ENCODE peak calls at places on chromosomes 5 and 9, in ten cellular contexts. Y is HFFc6; G is HCT116; P is lower lobe of right lung; Z is WTC11; F is activated CD8-positive, alpha-beta T cell treated with anti-CD3 and anti-CD28 coated beads for 36 hours; J is astrocyte of the spinal cord; O is GM12864; I is fibroblast of pulmonary artery; E is AG09319. R is an unnamed sample.

GRCh38 chr5:170907758-170908157 is 45.9 kb downstream of the RANBP17 start:
- DNase-seq in O (no peak), P (no peak), Z (no peak), F (no peak), E (no peak), G (peak; percentile 10), I (peak; percentile 56), Y (peak; percentile 83), J (peak; percentile 87), R (no peak)

GRCh38 chr5:123265551-123265950 is 157.7 kb downstream of the CEP120 start:
- DNase-seq in O (no peak), Z (no peak), Y (no peak), F (no peak), I (peak; percentile 14), J (peak; percentile 13), E (no peak), G (no peak), P (no peak), R (no peak)

GRCh38 chr5:77781076-77781475 is 4.9 kb upstream of the TBCA start:
- DNase-seq in P (no peak), Y (no peak), Z (no peak), E (no peak), I (no peak), F (no peak), O (no peak), J (no peak), G (no peak), R (no peak)

GRCh38 chr9:25121811-25122210 is 556.4 kb downstream of the TUSC1 start:
- DNase-seq in J (no peak), P (no peak), I (no peak), O (no peak), F (no peak), Y (no peak), Z (no peak), E (no peak), G (no peak), R (no peak)

GRCh38 chr9:89969156-89969566 is 364.3 kb downstream of the GADD45G start:
- DNase-seq in F (peak; percentile 31), G (no peak), Y (no peak), J (no peak), O (no peak), E (no peak), I (no peak), Z (no peak), P (no peak), R (peak; percentile 45)

GRCh38 chr5:124436294-124436693 is 310.1 kb downstream of the ZNF608 start:
- DNase-seq in O (no peak), J (peak; percentile 48), Z (no peak), F (no peak), P (no peak), E (no peak), G (no peak), I (peak; percentile 14), Y (no peak), R (no peak)

GRCh38 chr5:169861934-169862333 is 118.4 kb downstream of the INSYN2B start:
- DNase-seq in G (no peak), I (peak; percentile 71), P (no peak), O (no peak), E (peak; percentile 43), Y (peak; percentile 87), F (no peak), J (peak; percentile 83), Z (no peak), R (no peak)

GRCh38 chr5:62460578-62460983 is 48.0 kb downstream of the IPO11 start:
- DNase-seq in F (no peak), P (no peak), G (no peak), Z (no peak), I (peak; percentile 80), E (peak; percentile 24), J (peak; percentile 66), Y (peak; percentile 58), O (peak; percentile 12), R (peak; percentile 38)

GRCh38 chr9:127751269-127752054 is 16.4 kb upstream of the TOR2A start:
- DNase-seq in P (no peak), I (peak; percentile 42), F (peak; percentile 33), G (no peak), Y (no peak), Z (peak; percentile 73), E (no peak), J (peak; percentile 29), O (no peak), R (no peak)

GRCh38 chr5:142475102-142475501 is 150.3 kb upstream of the SPRY4 start:
- DNase-seq in F (no peak), E (no peak), Y (peak; percentile 20), J (no peak), O (no peak), I (no peak), Z (peak; percentile 20), P (no peak), G (no peak), R (no peak)

GRCh38 chr9:19136129-19136528 is 8.8 kb upstream of the PLIN2 start:
- DNase-seq in F (no peak), J (no peak), I (no peak), Y (no peak), O (no peak), G (no peak), Z (no peak), E (no peak), P (no peak), R (no peak)
- TF ChIP-seq CTCF in F (no peak), J (no peak), I (no peak), Y (no peak), O (no peak), G (no peak), Z (no peak), E (no peak), P (no peak), R (no peak)

GRCh38 chr5:32057157-32058096 is 116.7 kb downstream of the GOLPH3 start:
- DNase-seq in J (no peak), P (no peak), G (peak; percentile 15), I (peak; percentile 45), E (no peak), O (no peak), Y (no peak), F (no peak), Z (no peak), R (no peak)
- TF ChIP-seq CTCF in J (peak; percentile 9), P (peak; percentile 14), G (peak; percentile 25), I (peak; percentile 37), E (peak; percentile 11), O (peak; percentile 6), Y (peak; percentile 76), F (peak; percentile 32), Z (no peak), R (no peak)

GRCh38 chr5:53915120-53915519 is 354.7 kb downstream of the NDUFS4 start:
- DNase-seq in Y (no peak), O (no peak), J (no peak), G (no peak), Z (no peak), I (no peak), E (no peak), F (no peak), P (no peak), R (no peak)

GRCh38 chr5:53922508-53923498 is 362.4 kb downstream of the NDUFS4 start:
- DNase-seq in I (no peak), O (no peak), Z (no peak), J (no peak), P (no peak), F (no peak), Y (no peak), E (no peak), G (no peak), R (peak; percentile 6)

GRCh38 chr5:53913941-53914340 is 353.5 kb downstream of the NDUFS4 start:
- DNase-seq in Y (no peak), J (no peak), I (no peak), F (no peak), G (no peak), E (no peak), Z (no peak), O (no peak), P (no peak), R (no peak)

GRCh38 chr5:53917095-53917494 is 356.7 kb downstream of the NDUFS4 start:
- DNase-seq in I (peak; percentile 37), P (no peak), J (peak; percentile 20), G (no peak), Z (no peak), Y (peak; percentile 53), O (no peak), F (no peak), E (no peak), R (no peak)
- TF ChIP-seq CTCF in I (peak; percentile 23), P (no peak), J (peak; percentile 16), G (peak; percentile 23), Z (no peak), Y (peak; percentile 72), O (no peak), F (no peak), E (peak; percentile 40), R (no peak)

GRCh38 chr5:138932171-138932810 is 57.2 kb upstream of the LRRTM2 start:
- DNase-seq in J (no peak), F (no peak), E (no peak), I (no peak), P (no peak), O (no peak), G (no peak), Z (peak; percentile 71), Y (no peak), R (no peak)
- TF ChIP-seq CTCF in J (no peak), F (no peak), E (no peak), I (peak; percentile 4), P (no peak), O (peak; percentile 21), G (peak; percentile 37), Z (no peak), Y (peak; percentile 25), R (no peak)

GRCh38 chr5:133356386-133357331 is 255.7 kb downstream of the FSTL4 start:
- DNase-seq in P (no peak), F (no peak), E (no peak), G (no peak), I (no peak), O (no peak), Y (no peak), Z (no peak), J (no peak), R (no peak)

GRCh38 chr5:133358271-133358670 is 254.1 kb downstream of the FSTL4 start:
- DNase-seq in O (no peak), G (no peak), E (no peak), I (no peak), Y (no peak), Z (no peak), J (no peak), F (no peak), P (no peak), R (no peak)

GRCh38 chr5:133357758-133358157 is 254.6 kb downstream of the FSTL4 start:
- DNase-seq in Z (no peak), E (no peak), J (no peak), Y (no peak), G (no peak), O (no peak), P (no peak), I (no peak), F (no peak), R (no peak)

GRCh38 chr5:133354323-133355161 is 257.8 kb downstream of the FSTL4 start:
- DNase-seq in Z (no peak), Y (no peak), I (no peak), E (no peak), P (no peak), J (no peak), O (no peak), F (no peak), G (no peak), R (no peak)

DNA sequence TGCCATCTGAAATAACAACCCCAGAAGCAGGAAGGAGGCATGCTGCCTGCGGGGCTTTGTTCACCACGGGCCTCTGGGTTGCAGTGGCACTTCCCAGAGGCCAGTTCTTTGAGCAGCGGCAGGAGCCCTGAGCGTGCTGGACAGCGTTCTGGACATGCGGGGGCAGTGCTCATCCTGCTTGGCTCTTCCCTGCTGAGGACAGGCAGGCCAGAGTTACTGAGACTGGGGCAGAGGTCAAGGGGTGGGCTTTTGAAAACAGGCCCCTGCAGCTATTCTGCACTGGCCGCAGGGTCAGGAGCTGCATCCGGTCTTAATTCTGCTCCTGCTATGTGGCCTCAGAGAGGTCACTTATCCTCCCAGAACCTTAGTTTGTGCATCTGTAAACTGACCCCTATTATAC is 258.6 kb downstream of the FSTL4 start:
- DNase-seq in Z (peak; percentile 28), P (no peak), I (no peak), G (no peak), Y (no peak), J (no peak), E (no peak), O (no peak), F (no peak), R (no peak)
- TF ChIP-seq CTCF in Z (no peak), P (no peak), I (no peak), G (no peak), Y (no peak), J (no peak), E (no peak), O (no peak), F (no peak), R (no peak)

R was measured in GM20000.